ENCODE peak calls at places on chromosomes 13 and 19, in seven cellular contexts. C is colonic mucosa; H is heart right ventricle; U is cardiac muscle cell; D is RWPE1; I is keratinocyte; O is CD4-positive, alpha-beta T cell. K is an unnamed sample.

GRCh38 chr13:70339738-70340137 is 231.5 kb upstream of the KLHL1 start:
- DNase-seq in D (no peak), I (no peak), H (no peak), C (peak; percentile 20), U (peak; percentile 34), O (no peak), K (peak; percentile 81)

GRCh38 chr13:23673354-23673753 is 103.1 kb downstream of the TNFRSF19 start:
- DNase-seq in I (no peak), O (no peak), U (no peak), D (peak; percentile 13), C (no peak), H (no peak), K (no peak)

GRCh38 chr19:51719251-51719901 is 4.4 kb downstream of the HAS1 start:
- DNase-seq in D (no peak), O (no peak), I (no peak), H (no peak), C (no peak), U (peak; percentile 15), K (peak; percentile 70)

GRCh38 chr13:45325806-45326205 is 15.2 kb downstream of the TPT1 start:
- DNase-seq in U (peak; percentile 84), C (no peak), O (no peak), H (peak; percentile 48), I (no peak), D (peak; percentile 67), K (no peak)

GRCh38 chr19:1931445-1931844 is 9.5 kb upstream of the CSNK1G2 start:
- DNase-seq in C (no peak), O (no peak), H (no peak), D (no peak), I (no peak), U (no peak), K (no peak)

GRCh38 chr13:29935309-29935981 is 85.0 kb upstream of the UBL3 start:
- DNase-seq in D (no peak), I (no peak), H (no peak), C (no peak), O (peak; percentile 66), U (no peak), K (no peak)

GRCh38 chr13:63299995-63300394 is 1884.3 kb upstream of the PCDH20 start:
- DNase-seq in U (no peak), O (no peak), C (no peak), H (no peak), D (no peak), I (no peak), K (no peak)

GRCh38 chr19:37506387-37507166 is at the start of gene ZNF793:
- DNase-seq in C (peak; percentile 80), O (peak; percentile 73), U (peak; percentile 90), H (peak; percentile 84), D (peak; percentile 64), I (peak; percentile 61), K (peak; percentile 94)

GRCh38 chr19:14114854-14115253 is 2.7 kb downstream of the PRKACA start:
- DNase-seq in D (no peak), O (no peak), C (peak; percentile 60), H (peak; percentile 71), I (no peak), U (peak; percentile 44), K (peak; percentile 83)

GRCh38 chr19:30423481-30423880 is 51.3 kb downstream of the ZNF536 start:
- DNase-seq in H (peak; percentile 43), C (no peak), U (no peak), I (no peak), O (no peak), D (no peak), K (no peak)

GRCh38 chr19:53432088-53432661 is 391 bp downstream of the ZNF761 start:
- DNase-seq in U (peak; percentile 37), C (no peak), I (no peak), O (no peak), H (peak; percentile 33), D (peak; percentile 3), K (peak; percentile 75)

GRCh38 chr19:47331931-47332547 is at the start of gene C5AR2:
- DNase-seq in U (no peak), O (no peak), I (no peak), H (no peak), D (no peak), C (no peak), K (no peak)

GRCh38 chr13:108987488-108987887 is 358.1 kb downstream of the MYO16 start:
- DNase-seq in D (no peak), C (no peak), U (no peak), I (peak; percentile 9), O (no peak), H (no peak), K (no peak)

GRCh38 chr13:104779311-104779710 is 1713.1 kb upstream of the SLC10A2 start:
- DNase-seq in U (no peak), C (no peak), D (peak; percentile 13), O (no peak), I (no peak), H (no peak), K (peak; percentile 75)

GRCh38 chr19:12777217-12778019 is 2.1 kb upstream of the HOOK2 start:
- DNase-seq in H (peak; percentile 87), C (peak; percentile 90), D (peak; percentile 73), I (no peak), O (peak; percentile 73), U (peak; percentile 83), K (peak; percentile 94)

GRCh38 chr19:12782174-12782423 is 6.7 kb upstream of the HOOK2 start:
- DNase-seq in C (no peak), D (no peak), I (no peak), O (no peak), H (no peak), U (no peak), K (peak; percentile 52)

GRCh38 chr19:12778905-12779161 is 3.5 kb upstream of the HOOK2 start:
- DNase-seq in O (no peak), D (no peak), I (no peak), H (no peak), C (no peak), U (no peak), K (no peak)

GRCh38 chr19:12778020-12778904 is 2.9 kb upstream of the HOOK2 start:
- DNase-seq in I (no peak), U (peak; percentile 73), O (no peak), H (peak; percentile 78), C (peak; percentile 74), D (peak; percentile 58), K (peak; percentile 84)

DNA sequence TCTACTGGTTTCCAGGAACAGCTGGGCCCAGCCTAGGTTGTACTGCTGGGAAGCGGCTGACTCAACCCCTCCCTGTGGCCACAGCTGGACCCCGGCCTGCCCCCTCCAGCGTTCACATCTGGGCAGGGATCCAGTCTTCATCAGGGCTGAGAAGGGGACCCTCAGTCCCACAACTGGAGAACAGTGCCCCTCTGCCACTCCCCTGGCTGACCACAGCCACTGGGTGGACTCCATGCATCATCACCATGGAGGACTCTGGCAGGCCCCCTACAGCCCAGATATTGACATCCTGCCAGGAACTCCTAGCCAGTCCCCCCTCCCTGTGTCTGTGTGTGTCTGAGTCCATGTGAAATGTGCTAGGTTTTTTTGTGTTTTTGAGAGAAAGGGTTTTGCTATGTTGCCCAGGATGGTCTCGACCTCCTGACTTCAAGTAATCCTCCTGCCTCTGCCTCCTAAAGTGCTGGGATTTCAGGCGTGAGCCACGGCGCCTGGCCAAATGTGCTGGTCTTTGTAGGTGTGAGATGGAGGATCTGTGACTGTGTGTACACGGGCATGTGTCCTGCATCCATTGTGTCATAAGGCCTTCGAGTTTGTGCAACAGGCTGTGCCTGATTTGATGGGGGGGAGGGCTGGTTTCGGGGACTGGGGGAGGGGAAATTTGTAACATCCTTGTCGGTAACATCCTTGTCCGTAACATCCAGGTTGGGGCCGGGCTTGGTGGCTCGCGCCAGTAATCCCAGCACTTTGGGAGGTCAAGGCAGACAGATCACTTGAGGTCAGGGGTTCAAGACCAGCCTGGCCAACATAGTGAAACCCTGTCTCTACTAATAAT is 4.0 kb upstream of the HOOK2 start:
- DNase-seq in U (peak; percentile 58), I (no peak), C (peak; percentile 51), H (peak; percentile 64), D (no peak), O (no peak), K (peak; percentile 75)
- TF ChIP-seq CTCF in U (no peak), I (no peak), C (no peak), H (no peak), D (no peak), O (no peak), K (peak; percentile 54)

GRCh38 chr13:27487776-27488175 is 37.4 kb upstream of the MTIF3 start:
- DNase-seq in I (no peak), C (no peak), U (no peak), D (no peak), O (no peak), H (no peak), K (no peak)
- TF ChIP-seq CTCF in I (no peak), C (no peak), U (no peak), D (no peak), O (no peak), H (no peak), K (no peak)

DNA sequence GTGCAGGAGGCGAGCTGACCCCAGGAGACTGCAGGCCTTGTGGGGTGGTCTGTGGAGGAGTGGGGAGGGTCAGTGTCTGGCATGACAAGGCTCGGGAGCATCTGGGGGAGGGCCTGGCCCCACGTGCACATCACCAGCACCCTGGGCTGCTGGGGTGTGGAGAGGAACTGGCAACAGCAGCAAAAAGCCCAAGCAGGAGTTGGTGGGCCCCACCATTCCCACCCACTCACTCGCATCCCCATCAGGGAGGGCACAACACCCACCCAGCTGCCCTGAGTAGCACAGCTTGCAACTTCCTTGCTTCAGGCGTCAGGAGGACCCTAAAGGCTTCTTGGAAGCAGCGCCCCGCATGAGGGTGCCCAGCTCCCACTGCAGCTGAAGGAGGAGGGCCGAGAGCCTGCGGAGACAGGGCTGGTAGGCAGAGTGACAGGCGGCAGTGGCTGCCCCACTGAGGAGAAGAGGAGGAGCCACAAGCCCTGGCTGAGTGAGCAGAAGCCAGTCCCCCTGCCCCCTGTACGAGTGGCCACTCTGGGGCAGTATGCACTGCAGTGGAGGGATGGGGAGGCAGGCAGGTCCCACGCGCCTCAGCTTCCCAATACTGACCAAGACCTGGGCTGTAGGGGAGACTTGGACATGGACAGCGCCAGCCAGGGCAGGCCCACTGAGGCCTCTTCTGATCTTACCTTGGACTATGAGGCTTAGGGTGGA is 26.5 kb downstream of the ELL start:
- DNase-seq in O (no peak), D (no peak), C (no peak), U (peak; percentile 55), H (no peak), I (no peak), K (no peak)
- TF ChIP-seq CTCF in O (no peak), D (no peak), C (no peak), U (no peak), H (no peak), I (peak; percentile 27), K (no peak)

GRCh38 chr13:110061270-110061669 is 245.7 kb downstream of the COL4A1 start:
- DNase-seq in I (no peak), H (no peak), D (no peak), O (no peak), C (no peak), U (no peak), K (no peak)
- TF ChIP-seq CTCF in I (no peak), H (no peak), D (no peak), O (no peak), C (no peak), U (no peak), K (peak; percentile 38)

GRCh38 chr19:48591021-48591420 is 15.5 kb upstream of the SPACA4 start:
- DNase-seq in C (no peak), D (no peak), I (no peak), O (no peak), U (no peak), H (no peak), K (no peak)
- TF ChIP-seq CTCF in C (no peak), D (no peak), I (no peak), O (no peak), U (peak; percentile 16), H (no peak), K (peak; percentile 49)

K was measured in endodermal cell.